ENCODE peak calls at places on chromosomes 6 and 20, in seven cellular contexts. V is NCI-H510A; Z is breast epithelium; E is transverse colon; A is A549; K is activated T-cell treated with anti-CD3 and anti-CD28 coated beads, Interleukin-2, amount 50 U/mL, for 4 hours; C is choroid plexus epithelial cell. R is an unnamed sample.

GRCh38 chr6:1418471-1419191 is 29.3 kb downstream of the FOXF2 start:
- DNase-seq in V (no peak), E (no peak), K (no peak), C (peak), Z (no peak), A (no peak), R (peak)

GRCh38 chr20:45047581-45048119 is 53.3 kb downstream of the KCNS1 start:
- DNase-seq in K (no peak), C (no peak), E (no peak), V (no peak), Z (no peak), A (no peak), R (no peak)

GRCh38 chr6:130775421-130776012 is 51.7 kb upstream of the SMLR1 start:
- DNase-seq in E (no peak), A (no peak), Z (no peak), C (no peak), V (no peak), K (no peak), R (peak)

GRCh38 chr6:170131351-170131750 is 159.5 kb downstream of the DLL1 start:
- DNase-seq in K (no peak), V (no peak), E (no peak), A (no peak), Z (no peak), C (no peak), R (no peak)

GRCh38 chr6:48765352-48765961 is 654.5 kb upstream of the PTCHD4 start:
- DNase-seq in C (peak), K (no peak), A (peak), V (peak), Z (no peak), E (no peak), R (peak)

GRCh38 chr20:53338716-53339115 is 254.9 kb downstream of the ZNF217 start:
- DNase-seq in A (no peak), C (no peak), E (no peak), K (no peak), V (no peak), Z (no peak), R (no peak)

GRCh38 chr20:45292343-45292742 is 14.3 kb upstream of the RBPJL start:
- DNase-seq in E (no peak), A (no peak), C (no peak), Z (no peak), V (no peak), K (no peak), R (no peak)

GRCh38 chr6:163897030-163897429 is 482.5 kb downstream of the QKI start:
- DNase-seq in V (no peak), E (no peak), Z (no peak), A (no peak), K (no peak), C (peak), R (peak)

GRCh38 chr6:32716396-32716795 is 24.8 kb upstream of the HLA-DQA2 start:
- DNase-seq in V (no peak), A (no peak), Z (no peak), C (no peak), K (no peak), E (no peak), R (no peak)

GRCh38 chr6:129183039-129183438 is 300.1 kb downstream of the LAMA2 start:
- DNase-seq in E (no peak), C (no peak), K (no peak), A (no peak), V (no peak), Z (no peak), R (no peak)

GRCh38 chr20:32597714-32598113 is 12.6 kb upstream of the NOL4L start:
- DNase-seq in C (no peak), A (no peak), K (no peak), Z (no peak), E (no peak), V (no peak), R (no peak)

GRCh38 chr6:146851837-146852236 is 253.1 kb downstream of the ADGB start:
- DNase-seq in K (no peak), Z (no peak), E (no peak), A (no peak), C (peak), V (no peak), R (peak)

GRCh38 chr6:49541210-49541724 is 9.2 kb upstream of the C6orf141 start:
- DNase-seq in E (no peak), V (no peak), Z (no peak), K (no peak), C (peak), A (peak), R (peak)

GRCh38 chr20:23744726-23745646 is 5.7 kb downstream of the CST1 start:
- DNase-seq in Z (no peak), C (no peak), A (no peak), V (no peak), E (no peak), K (no peak), R (no peak)

GRCh38 chr20:56359212-56360132 is 698 bp downstream of the FAM210B start:
- DNase-seq in A (peak), Z (peak), K (no peak), V (peak), C (peak), E (peak), R (peak)

GRCh38 chr6:118980063-118980462 is 45.1 kb upstream of the MCM9 start:
- DNase-seq in K (no peak), C (peak), A (peak), Z (no peak), V (no peak), E (peak), R (peak)

GRCh38 chr6:167825059-167825758 is 1.5 kb upstream of the AFDN start:
- DNase-seq in V (no peak), K (no peak), Z (no peak), C (no peak), E (no peak), A (no peak), R (peak)

GRCh38 chr6:40611912-40612311 is 24.7 kb upstream of the LRFN2 start:
- DNase-seq in V (no peak), Z (no peak), C (no peak), K (no peak), A (no peak), E (no peak), R (no peak)

GRCh38 chr20:18524646-18525045 is 16.9 kb downstream of the SEC23B start:
- DNase-seq in V (no peak), Z (no peak), A (peak), E (no peak), C (peak), K (no peak), R (peak)

GRCh38 chr6:144330588-144330987 is 45.5 kb downstream of the UTRN start:
- DNase-seq in C (no peak), K (no peak), V (no peak), A (no peak), Z (peak), E (peak), R (no peak)

GRCh38 chr6:136742125-136742524 is 50.2 kb downstream of the MAP3K5 start:
- DNase-seq in Z (no peak), A (no peak), C (no peak), E (no peak), V (no peak), K (no peak), R (no peak)

GRCh38 chr6:112030206-112030932 is 23.5 kb upstream of the CCN6 start:
- DNase-seq in Z (no peak), V (no peak), A (no peak), K (no peak), C (no peak), E (no peak), R (no peak)

GRCh38 chr20:31943052-31943471 is 8.8 kb downstream of the PDRG1 start:
- DNase-seq in V (no peak), K (no peak), Z (no peak), E (no peak), C (no peak), A (no peak), R (peak)

GRCh38 chr6:168942646-168943045 is 311.0 kb downstream of the THBS2 start:
- DNase-seq in V (no peak), A (no peak), E (no peak), C (no peak), K (no peak), Z (no peak), R (no peak)

GRCh38 chr6:28597924-28598323 is 72.2 kb downstream of the GPX5 start:
- DNase-seq in C (peak), K (no peak), Z (no peak), A (peak), V (no peak), E (no peak), R (no peak)

GRCh38 chr20:5020760-5021159 is 19.4 kb upstream of the SLC23A2 start:
- DNase-seq in Z (no peak), A (no peak), E (no peak), K (no peak), C (no peak), V (no peak), R (no peak)

GRCh38 chr6:168365422-168366165 is 46.0 kb upstream of the DACT2 start:
- DNase-seq in Z (no peak), V (no peak), C (no peak), K (no peak), E (no peak), A (no peak), R (no peak)

GRCh38 chr20:25389381-25389857 is 1.2 kb downstream of the ABHD12 start:
- DNase-seq in K (no peak), A (peak), E (no peak), V (no peak), Z (no peak), C (peak), R (peak)

GRCh38 chr6:169752074-169752623 is 727 bp downstream of the ERMARD start:
- DNase-seq in K (no peak), E (no peak), Z (no peak), C (no peak), V (no peak), A (no peak), R (no peak)

GRCh38 chr6:7431241-7431593 is 41.6 kb downstream of the RIOK1 start:
- DNase-seq in Z (no peak), C (no peak), K (no peak), V (no peak), E (no peak), A (no peak), R (no peak)

GRCh38 chr20:61524956-61525666 is 273.1 kb downstream of the CDH4 start:
- DNase-seq in V (no peak), Z (no peak), A (no peak), K (no peak), E (no peak), C (no peak), R (no peak)

GRCh38 chr6:108697646-108698161 is 137.0 kb downstream of the FOXO3 start:
- DNase-seq in V (no peak), C (peak), Z (no peak), K (no peak), E (no peak), A (no peak), R (peak)

GRCh38 chr6:15505463-15505918 is 157.3 kb downstream of the DTNBP1 start:
- DNase-seq in E (peak), V (no peak), K (no peak), A (no peak), C (no peak), Z (no peak), R (no peak)

GRCh38 chr6:1802495-1803395 is 193.0 kb downstream of the FOXC1 start:
- DNase-seq in K (no peak), Z (no peak), E (no peak), C (peak), A (no peak), V (no peak), R (peak)

GRCh38 chr20:33518071-33518470 is 28.2 kb downstream of the CBFA2T2 start:
- DNase-seq in C (peak), V (no peak), K (no peak), E (no peak), A (no peak), Z (no peak), R (peak)

GRCh38 chr6:168778201-168778600 is 337.2 kb downstream of the SMOC2 start:
- DNase-seq in V (no peak), Z (peak), A (no peak), C (no peak), K (no peak), E (no peak), R (no peak)

GRCh38 chr6:54847799-54848597 is 1.4 kb downstream of the FAM83B start:
- DNase-seq in Z (peak), K (no peak), V (no peak), E (no peak), C (peak), A (no peak), R (no peak)

GRCh38 chr20:11677445-11678235 is 240.1 kb upstream of the BTBD3 start:
- DNase-seq in V (no peak), Z (no peak), C (no peak), A (no peak), E (no peak), K (no peak), R (no peak)

GRCh38 chr20:44703183-44703925 is 11.8 kb upstream of the CCN5 start:
- DNase-seq in C (no peak), Z (no peak), V (no peak), A (no peak), K (no peak), E (no peak), R (no peak)